ENCODE peak calls at places on chromosomes 7 and 10, in ten cellular contexts. G, O, I, L, M, U, Y, D, Z and A are unnamed samples.

GRCh38 chr7:19707240-19707639 is 1.6 kb downstream of the POLR1F start:
- DNase-seq in L (no peak), O (no peak), U (no peak), D (peak), Y (no peak), Z (peak), G (no peak), M (no peak), I (no peak), A (no peak)

GRCh38 chr7:32479574-32480200 is 10.5 kb downstream of the LSM5 start:
- DNase-seq in M (peak), U (peak), L (no peak), I (peak), D (peak), Z (peak), G (no peak), O (no peak), Y (no peak), A (no peak)

GRCh38 chr7:150849204-150849775 is 3.0 kb upstream of the AOC1 start:
- DNase-seq in M (no peak), G (peak), O (no peak), D (no peak), L (no peak), Y (no peak), I (no peak), Z (no peak), U (no peak), A (peak)

GRCh38 chr10:103640436-103641181 is 147.1 kb downstream of the NEURL1 start:
- DNase-seq in G (no peak), Y (no peak), D (peak), Z (peak), L (no peak), I (no peak), U (no peak), M (no peak), O (no peak), A (no peak)

GRCh38 chr7:7190142-7190541 is 7.8 kb downstream of the C1GALT1 start:
- DNase-seq in I (no peak), M (no peak), O (no peak), G (no peak), Z (peak), L (no peak), Y (no peak), U (no peak), D (peak), A (no peak)

GRCh38 chr10:71089162-71089561 is 123.2 kb upstream of the UNC5B start:
- DNase-seq in I (no peak), U (no peak), M (no peak), Y (no peak), G (no peak), L (no peak), Z (no peak), O (peak), D (no peak), A (no peak)

GRCh38 chr7:157046681-157047080 is 36.2 kb upstream of the MNX1 start:
- DNase-seq in I (no peak), U (no peak), G (no peak), M (no peak), Y (no peak), Z (peak), D (peak), O (no peak), L (no peak), A (no peak)

GRCh38 chr7:3480197-3480596 is 179.1 kb downstream of the SDK1 start:
- DNase-seq in D (no peak), U (no peak), I (no peak), O (no peak), G (no peak), Y (no peak), Z (no peak), L (no peak), M (no peak), A (no peak)

GRCh38 chr10:122199070-122199469 is 72.0 kb upstream of the BTBD16 start:
- DNase-seq in U (no peak), M (no peak), Z (no peak), G (no peak), O (no peak), D (no peak), I (no peak), Y (no peak), L (peak), A (no peak)

GRCh38 chr7:18064242-18064838 is 36.7 kb upstream of the PRPS1L1 start:
- DNase-seq in D (peak), L (peak), I (peak), U (peak), G (peak), Z (peak), Y (peak), M (no peak), O (no peak), A (no peak)

GRCh38 chr10:4066581-4067403 is 281.8 kb upstream of the KLF6 start:
- DNase-seq in D (no peak), I (no peak), L (no peak), G (no peak), Z (no peak), O (no peak), Y (no peak), U (peak), M (no peak), A (no peak)

GRCh38 chr10:116748041-116748440 is 5.7 kb upstream of the HSPA12A start:
- DNase-seq in L (no peak), Z (peak), U (peak), Y (no peak), I (no peak), D (peak), G (no peak), M (no peak), O (peak), A (no peak)

GRCh38 chr7:122299935-122300606 is 4.5 kb downstream of the FEZF1 start:
- DNase-seq in U (no peak), Z (no peak), Y (no peak), I (no peak), D (no peak), O (no peak), L (no peak), G (peak), M (no peak), A (no peak)

GRCh38 chr10:96626795-96627194 is 40.0 kb upstream of the TM9SF3 start:
- DNase-seq in I (peak), Y (no peak), D (no peak), Z (no peak), L (no peak), U (no peak), M (no peak), G (peak), O (no peak), A (no peak)

GRCh38 chr10:114437456-114438292 is 33.4 kb upstream of the AFAP1L2 start:
- DNase-seq in G (no peak), Y (no peak), O (no peak), D (peak), M (peak), U (no peak), Z (peak), I (no peak), L (no peak), A (no peak)

GRCh38 chr7:2014391-2015241 is 218.1 kb downstream of the MAD1L1 start:
- DNase-seq in O (no peak), Y (no peak), Z (no peak), L (no peak), M (no peak), I (no peak), U (no peak), G (no peak), D (no peak), A (no peak)

GRCh38 chr10:49053998-49054692 is 61.2 kb downstream of the VSTM4 start:
- DNase-seq in G (no peak), O (no peak), D (no peak), M (no peak), Z (no peak), U (no peak), L (no peak), I (no peak), Y (no peak), A (no peak)

GRCh38 chr10:105585753-105586152 is 944.7 kb downstream of the SORCS3 start:
- DNase-seq in Z (no peak), O (no peak), M (no peak), U (no peak), L (no peak), D (no peak), I (no peak), Y (no peak), G (no peak), A (no peak)

DNA sequence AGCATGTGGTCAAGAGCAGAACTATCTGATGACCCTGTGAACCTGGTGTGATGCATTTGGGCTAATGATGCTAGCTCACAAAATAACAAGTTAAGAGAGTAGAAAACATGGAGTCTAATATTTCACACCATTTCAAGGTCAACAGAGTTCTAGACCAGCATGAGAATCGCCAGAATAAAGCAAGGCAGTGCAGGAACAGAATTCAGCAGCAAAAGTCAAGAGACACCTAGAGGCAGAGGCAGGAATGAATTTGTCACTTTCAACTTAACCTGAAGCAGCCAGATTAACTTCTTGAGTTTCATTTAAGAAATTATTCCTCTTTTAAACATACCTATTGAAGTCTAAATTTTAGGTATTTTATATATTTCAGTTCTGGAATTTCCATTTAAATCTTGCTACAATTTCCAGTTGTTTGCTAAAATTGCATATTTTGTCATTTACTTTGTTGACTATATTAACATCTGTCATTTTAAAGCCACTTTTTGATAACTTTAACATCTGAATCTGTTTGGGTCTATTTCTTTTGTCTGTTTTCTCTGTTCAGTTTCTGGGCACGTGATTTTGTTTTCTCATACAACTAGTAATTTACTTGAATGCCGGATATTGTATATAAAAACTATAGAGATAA is 44.2 kb upstream of the PRSS58 start:
- DNase-seq in U (no peak), G (no peak), L (no peak), M (peak), D (peak), Z (peak), I (no peak), Y (no peak), O (no peak), A (no peak)
- TF ChIP-seq CTCF in U (no peak), G (peak), L (no peak), M (peak), D (peak), Z (peak), I (peak), Y (peak), O (peak), A (peak)

GRCh38 chr10:7872041-7872442 is 53.7 kb downstream of the TAF3 start:
- DNase-seq in G (no peak), L (no peak), Y (no peak), Z (peak), I (no peak), U (no peak), D (peak), M (peak), O (no peak), A (no peak)
- TF ChIP-seq CTCF in G (peak), L (peak), Y (peak), Z (peak), I (peak), U (peak), D (peak), M (peak), O (peak), A (peak)

GRCh38 chr7:66140924-66141323 is 26.3 kb downstream of the CRCP start:
- DNase-seq in Y (no peak), O (peak), D (peak), L (peak), G (no peak), U (peak), Z (peak), I (peak), M (no peak), A (peak)
- TF ChIP-seq CTCF in Y (peak), O (peak), D (peak), L (peak), G (peak), U (no peak), Z (peak), I (no peak), M (no peak), A (peak)

DNA sequence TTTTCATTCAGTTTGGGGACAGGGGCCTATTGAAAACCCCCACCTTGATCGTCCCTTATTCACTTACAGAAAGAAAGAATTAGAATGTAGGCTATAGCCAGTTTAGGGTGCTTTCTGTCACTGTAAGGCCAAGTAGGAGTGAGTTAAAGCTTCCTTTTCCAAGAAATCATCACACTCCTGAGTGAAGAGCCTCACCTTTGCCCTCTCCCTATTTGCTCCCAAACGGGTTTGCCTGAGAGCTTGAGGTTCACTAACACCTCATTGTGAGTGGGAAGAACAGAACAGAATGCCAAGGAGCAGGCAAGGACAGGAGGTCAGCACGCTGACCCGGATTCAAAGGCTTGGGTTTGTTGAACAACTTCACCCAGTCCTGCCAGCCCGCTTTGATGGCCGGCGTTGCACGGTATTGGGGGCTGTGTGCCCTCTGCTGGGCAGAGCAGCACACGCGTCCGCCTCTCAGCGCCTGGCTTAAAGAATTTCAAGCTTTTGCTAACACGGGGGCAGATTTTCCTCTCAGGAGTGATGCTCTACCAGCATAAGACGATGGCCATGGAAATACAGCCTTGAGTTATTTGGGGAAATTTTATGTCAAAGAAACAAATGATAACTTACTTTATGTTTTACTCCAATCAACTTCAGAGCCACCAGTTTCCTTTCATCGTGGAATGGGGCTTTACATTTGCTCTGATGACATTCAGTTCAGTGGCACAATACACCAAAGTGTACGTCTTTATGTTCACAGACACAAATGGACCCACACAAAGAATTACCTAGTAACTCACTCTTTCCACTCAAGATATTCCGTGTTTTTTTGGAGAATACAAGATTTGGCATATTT is 470.0 kb downstream of the SUGCT start:
- DNase-seq in G (peak), D (peak), Y (no peak), U (peak), O (peak), I (peak), Z (peak), M (peak), L (peak), A (peak)
- TF ChIP-seq CTCF in G (peak), D (peak), Y (peak), U (peak), O (peak), I (peak), Z (peak), M (peak), L (peak), A (peak)

DNA sequence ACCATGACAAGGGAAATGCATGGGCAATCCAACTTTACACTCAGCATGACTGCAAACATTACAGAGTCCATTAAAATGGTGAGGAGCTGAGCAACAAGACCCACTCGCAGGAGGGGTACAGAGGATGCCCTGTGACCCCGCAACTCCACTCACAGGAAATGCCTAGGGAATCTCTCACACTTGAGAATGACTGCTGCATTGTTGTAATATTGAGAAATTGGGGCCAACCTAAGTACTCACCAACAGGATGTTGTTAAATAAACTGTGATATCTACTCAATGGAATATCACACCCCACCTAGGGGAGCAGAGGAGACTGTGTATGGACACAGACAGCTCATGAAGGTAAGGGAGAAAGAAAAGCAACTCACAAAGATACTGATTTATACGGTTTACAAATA is 53.4 kb upstream of the CAMK2B start:
- DNase-seq in L (no peak), Y (peak), G (no peak), M (no peak), Z (peak), I (no peak), D (peak), U (no peak), O (no peak), A (no peak)
- TF ChIP-seq CTCF in L (no peak), Y (no peak), G (no peak), M (no peak), Z (no peak), I (no peak), D (peak), U (no peak), O (no peak), A (no peak)

GRCh38 chr7:94154858-94155257 is 150.7 kb upstream of the BET1 start:
- DNase-seq in Y (no peak), O (no peak), I (no peak), L (no peak), M (no peak), U (no peak), Z (no peak), G (no peak), D (no peak), A (no peak)
- TF ChIP-seq CTCF in Y (no peak), O (no peak), I (no peak), L (no peak), M (peak), U (no peak), Z (no peak), G (no peak), D (no peak), A (no peak)

GRCh38 chr7:21526007-21526406 is 16.8 kb upstream of the DNAH11 start:
- DNase-seq in O (no peak), U (no peak), G (no peak), D (peak), M (no peak), Y (no peak), Z (peak), L (no peak), I (no peak), A (no peak)
- TF ChIP-seq CTCF in O (peak), U (no peak), G (peak), D (peak), M (peak), Y (peak), Z (peak), L (no peak), I (peak), A (no peak)

GRCh38 chr10:69629897-69630650 is at the start of gene FAM241B:
- DNase-seq in Y (no peak), M (peak), Z (peak), L (peak), D (peak), I (peak), U (peak), G (peak), O (peak), A (peak)
- TF ChIP-seq CTCF in Y (peak), M (peak), Z (peak), L (peak), D (peak), I (peak), U (peak), G (peak), O (peak), A (peak)